ENCODE peak calls at places on chromosomes 13 and 19, in ten cellular contexts. One of them, this sample, is unnamed.

GRCh38 chr19:10864538-10864899 is 6.8 kb upstream of the CARM1 start:
- DNase-seq in WERI-Rb-1: peak; percentile 87
- DNase-seq in foreskin fibroblast: peak; percentile 90
- DNase-seq in thoracic aorta: peak; percentile 45
- DNase-seq in OCI-LY7: peak; percentile 85
- DNase-seq in dorsolateral prefrontal cortex: peak; percentile 85
- DNase-seq in cardiac muscle cell: peak; percentile 85
- DNase-seq in left ventricle myocardium inferior: peak; percentile 85
- DNase-seq in nephron progenitor cell: peak; percentile 91
- DNase-seq in PC-9: peak; percentile 78
- DNase-seq in this sample: peak; percentile 66

GRCh38 chr19:6705931-6706632 is 14.4 kb downstream of the C3 start:
- DNase-seq in nephron progenitor cell: no peak
- DNase-seq in thoracic aorta: no peak
- DNase-seq in foreskin fibroblast: no peak
- DNase-seq in WERI-Rb-1: no peak
- DNase-seq in OCI-LY7: no peak
- DNase-seq in dorsolateral prefrontal cortex: no peak
- DNase-seq in PC-9: no peak
- DNase-seq in left ventricle myocardium inferior: no peak
- DNase-seq in cardiac muscle cell: no peak
- DNase-seq in this sample: no peak

GRCh38 chr13:30744056-30744684 is 8.8 kb downstream of the ALOX5AP start:
- DNase-seq in PC-9: peak; percentile 44
- DNase-seq in nephron progenitor cell: no peak
- DNase-seq in cardiac muscle cell: no peak
- DNase-seq in dorsolateral prefrontal cortex: no peak
- DNase-seq in WERI-Rb-1: no peak
- DNase-seq in left ventricle myocardium inferior: no peak
- DNase-seq in thoracic aorta: no peak
- DNase-seq in OCI-LY7: peak; percentile 34
- DNase-seq in foreskin fibroblast: peak; percentile 41
- DNase-seq in this sample: no peak

GRCh38 chr13:106246817-106247216 is 288.6 kb downstream of the EFNB2 start:
- DNase-seq in thoracic aorta: no peak
- DNase-seq in dorsolateral prefrontal cortex: no peak
- DNase-seq in left ventricle myocardium inferior: no peak
- DNase-seq in WERI-Rb-1: no peak
- DNase-seq in foreskin fibroblast: no peak
- DNase-seq in OCI-LY7: no peak
- DNase-seq in cardiac muscle cell: no peak
- DNase-seq in PC-9: no peak
- DNase-seq in nephron progenitor cell: no peak
- DNase-seq in this sample: no peak

GRCh38 chr19:728011-728410 is 19.3 kb downstream of the PALM start:
- DNase-seq in WERI-Rb-1: no peak
- DNase-seq in dorsolateral prefrontal cortex: no peak
- DNase-seq in left ventricle myocardium inferior: peak; percentile 87
- DNase-seq in nephron progenitor cell: no peak
- DNase-seq in PC-9: no peak
- DNase-seq in foreskin fibroblast: peak; percentile 76
- DNase-seq in thoracic aorta: no peak
- DNase-seq in cardiac muscle cell: no peak
- DNase-seq in OCI-LY7: no peak
- DNase-seq in this sample: no peak

GRCh38 chr13:109746364-109746763 is 40.0 kb downstream of the IRS2 start:
- DNase-seq in foreskin fibroblast: no peak
- DNase-seq in left ventricle myocardium inferior: no peak
- DNase-seq in OCI-LY7: no peak
- DNase-seq in nephron progenitor cell: no peak
- DNase-seq in PC-9: no peak
- DNase-seq in dorsolateral prefrontal cortex: no peak
- DNase-seq in thoracic aorta: no peak
- DNase-seq in cardiac muscle cell: no peak
- DNase-seq in WERI-Rb-1: no peak
- DNase-seq in this sample: no peak

GRCh38 chr19:18479964-18480723 is 41.7 kb downstream of the ELL start:
- DNase-seq in foreskin fibroblast: peak; percentile 67
- DNase-seq in nephron progenitor cell: no peak
- DNase-seq in PC-9: no peak
- DNase-seq in cardiac muscle cell: no peak
- DNase-seq in WERI-Rb-1: peak; percentile 33
- DNase-seq in left ventricle myocardium inferior: peak; percentile 70
- DNase-seq in OCI-LY7: no peak
- DNase-seq in thoracic aorta: peak; percentile 40
- DNase-seq in dorsolateral prefrontal cortex: no peak
- DNase-seq in this sample: peak; percentile 70

GRCh38 chr19:6580313-6580712 is 10.6 kb downstream of the CD70 start:
- DNase-seq in left ventricle myocardium inferior: no peak
- DNase-seq in dorsolateral prefrontal cortex: no peak
- DNase-seq in nephron progenitor cell: no peak
- DNase-seq in thoracic aorta: no peak
- DNase-seq in WERI-Rb-1: no peak
- DNase-seq in cardiac muscle cell: no peak
- DNase-seq in PC-9: peak; percentile 55
- DNase-seq in OCI-LY7: no peak
- DNase-seq in foreskin fibroblast: no peak
- DNase-seq in this sample: peak; percentile 64

GRCh38 chr19:55113570-55114039 is 3.8 kb downstream of the PPP1R12C start:
- DNase-seq in left ventricle myocardium inferior: peak; percentile 93
- DNase-seq in OCI-LY7: peak; percentile 60
- DNase-seq in foreskin fibroblast: peak; percentile 96
- DNase-seq in nephron progenitor cell: peak; percentile 82
- DNase-seq in WERI-Rb-1: peak; percentile 72
- DNase-seq in dorsolateral prefrontal cortex: no peak
- DNase-seq in thoracic aorta: peak; percentile 92
- DNase-seq in cardiac muscle cell: peak; percentile 83
- DNase-seq in PC-9: no peak
- DNase-seq in this sample: peak; percentile 93

GRCh38 chr13:97268772-97269171 is 46.6 kb downstream of the MBNL2 start:
- DNase-seq in OCI-LY7: no peak
- DNase-seq in thoracic aorta: no peak
- DNase-seq in WERI-Rb-1: no peak
- DNase-seq in dorsolateral prefrontal cortex: no peak
- DNase-seq in nephron progenitor cell: no peak
- DNase-seq in left ventricle myocardium inferior: no peak
- DNase-seq in foreskin fibroblast: no peak
- DNase-seq in cardiac muscle cell: no peak
- DNase-seq in PC-9: no peak
- DNase-seq in this sample: no peak

GRCh38 chr13:98965325-98965724 is 12.5 kb downstream of the DOCK9 start:
- DNase-seq in dorsolateral prefrontal cortex: no peak
- DNase-seq in nephron progenitor cell: no peak
- DNase-seq in WERI-Rb-1: no peak
- DNase-seq in OCI-LY7: no peak
- DNase-seq in PC-9: no peak
- DNase-seq in left ventricle myocardium inferior: no peak
- DNase-seq in cardiac muscle cell: no peak
- DNase-seq in thoracic aorta: no peak
- DNase-seq in foreskin fibroblast: no peak
- DNase-seq in this sample: no peak

GRCh38 chr13:85405316-85405897 is 393.8 kb downstream of the SLITRK6 start:
- DNase-seq in foreskin fibroblast: no peak
- DNase-seq in cardiac muscle cell: no peak
- DNase-seq in PC-9: no peak
- DNase-seq in left ventricle myocardium inferior: no peak
- DNase-seq in dorsolateral prefrontal cortex: peak; percentile 44
- DNase-seq in thoracic aorta: no peak
- DNase-seq in WERI-Rb-1: no peak
- DNase-seq in nephron progenitor cell: no peak
- DNase-seq in OCI-LY7: no peak
- DNase-seq in this sample: no peak

GRCh38 chr13:21767032-21767431 is 96.2 kb downstream of the FGF9 start:
- DNase-seq in OCI-LY7: no peak
- DNase-seq in PC-9: no peak
- DNase-seq in left ventricle myocardium inferior: no peak
- DNase-seq in dorsolateral prefrontal cortex: no peak
- DNase-seq in WERI-Rb-1: no peak
- DNase-seq in foreskin fibroblast: no peak
- DNase-seq in thoracic aorta: no peak
- DNase-seq in nephron progenitor cell: no peak
- DNase-seq in cardiac muscle cell: no peak
- DNase-seq in this sample: no peak

GRCh38 chr13:112954488-112955270 is 14.3 kb upstream of the MCF2L start:
- DNase-seq in cardiac muscle cell: no peak
- DNase-seq in thoracic aorta: no peak
- DNase-seq in OCI-LY7: no peak
- DNase-seq in left ventricle myocardium inferior: no peak
- DNase-seq in dorsolateral prefrontal cortex: no peak
- DNase-seq in WERI-Rb-1: no peak
- DNase-seq in PC-9: no peak
- DNase-seq in nephron progenitor cell: no peak
- DNase-seq in foreskin fibroblast: no peak
- DNase-seq in this sample: no peak

GRCh38 chr13:44219808-44220544 is 153.6 kb upstream of the SERP2 start:
- DNase-seq in nephron progenitor cell: no peak
- DNase-seq in foreskin fibroblast: peak; percentile 61
- DNase-seq in left ventricle myocardium inferior: no peak
- DNase-seq in thoracic aorta: no peak
- DNase-seq in cardiac muscle cell: no peak
- DNase-seq in OCI-LY7: no peak
- DNase-seq in WERI-Rb-1: no peak
- DNase-seq in PC-9: no peak
- DNase-seq in dorsolateral prefrontal cortex: no peak
- DNase-seq in this sample: peak; percentile 38

GRCh38 chr19:12949363-12950284 is 4.0 kb downstream of the RAD23A start:
- DNase-seq in nephron progenitor cell: no peak
- DNase-seq in OCI-LY7: no peak
- DNase-seq in WERI-Rb-1: no peak
- DNase-seq in dorsolateral prefrontal cortex: no peak
- DNase-seq in thoracic aorta: no peak
- DNase-seq in foreskin fibroblast: peak; percentile 39
- DNase-seq in left ventricle myocardium inferior: no peak
- DNase-seq in cardiac muscle cell: no peak
- DNase-seq in PC-9: no peak
- DNase-seq in this sample: no peak

GRCh38 chr19:1090731-1091543 is 4.2 kb downstream of the POLR2E start:
- DNase-seq in WERI-Rb-1: no peak
- DNase-seq in cardiac muscle cell: no peak
- DNase-seq in left ventricle myocardium inferior: no peak
- DNase-seq in foreskin fibroblast: no peak
- DNase-seq in thoracic aorta: no peak
- DNase-seq in OCI-LY7: no peak
- DNase-seq in dorsolateral prefrontal cortex: no peak
- DNase-seq in PC-9: no peak
- DNase-seq in nephron progenitor cell: no peak
- DNase-seq in this sample: no peak

GRCh38 chr13:24275041-24275440 is 34.3 kb upstream of the C1QTNF9 start:
- DNase-seq in PC-9: no peak
- DNase-seq in cardiac muscle cell: no peak
- DNase-seq in nephron progenitor cell: no peak
- DNase-seq in thoracic aorta: no peak
- DNase-seq in dorsolateral prefrontal cortex: no peak
- DNase-seq in foreskin fibroblast: no peak
- DNase-seq in left ventricle myocardium inferior: no peak
- DNase-seq in OCI-LY7: no peak
- DNase-seq in WERI-Rb-1: no peak
- DNase-seq in this sample: no peak
- TF ChIP-seq CTCF in PC-9: no peak
- TF ChIP-seq CTCF in cardiac muscle cell: peak; percentile 14
- TF ChIP-seq CTCF in nephron progenitor cell: no peak
- TF ChIP-seq CTCF in thoracic aorta: no peak
- TF ChIP-seq CTCF in dorsolateral prefrontal cortex: no peak
- TF ChIP-seq CTCF in foreskin fibroblast: no peak
- TF ChIP-seq CTCF in left ventricle myocardium inferior: no peak
- TF ChIP-seq CTCF in OCI-LY7: no peak
- TF ChIP-seq CTCF in WERI-Rb-1: no peak
- TF ChIP-seq CTCF in this sample: peak; percentile 9

GRCh38 chr19:15524781-15525180 is 16.5 kb downstream of the CYP4F22 start:
- DNase-seq in OCI-LY7: no peak
- DNase-seq in cardiac muscle cell: no peak
- DNase-seq in foreskin fibroblast: no peak
- DNase-seq in dorsolateral prefrontal cortex: no peak
- DNase-seq in left ventricle myocardium inferior: no peak
- DNase-seq in WERI-Rb-1: no peak
- DNase-seq in nephron progenitor cell: no peak
- DNase-seq in thoracic aorta: no peak
- DNase-seq in PC-9: no peak
- DNase-seq in this sample: no peak
- TF ChIP-seq CTCF in OCI-LY7: no peak
- TF ChIP-seq CTCF in cardiac muscle cell: no peak
- TF ChIP-seq CTCF in foreskin fibroblast: no peak
- TF ChIP-seq CTCF in dorsolateral prefrontal cortex: no peak
- TF ChIP-seq CTCF in left ventricle myocardium inferior: no peak
- TF ChIP-seq CTCF in WERI-Rb-1: no peak
- TF ChIP-seq CTCF in nephron progenitor cell: no peak
- TF ChIP-seq CTCF in thoracic aorta: no peak
- TF ChIP-seq CTCF in PC-9: no peak
- TF ChIP-seq CTCF in this sample: no peak

GRCh38 chr19:40798223-40798996 is 581 bp upstream of the EGLN2 start:
- DNase-seq in PC-9: peak; percentile 100
- DNase-seq in nephron progenitor cell: peak; percentile 100
- DNase-seq in dorsolateral prefrontal cortex: peak; percentile 100
- DNase-seq in left ventricle myocardium inferior: peak; percentile 100
- DNase-seq in foreskin fibroblast: peak; percentile 100
- DNase-seq in WERI-Rb-1: peak; percentile 100
- DNase-seq in thoracic aorta: peak; percentile 100
- DNase-seq in cardiac muscle cell: peak; percentile 100
- DNase-seq in OCI-LY7: peak; percentile 100
- DNase-seq in this sample: peak; percentile 98
- TF ChIP-seq CTCF in PC-9: peak; percentile 60
- TF ChIP-seq CTCF in nephron progenitor cell: no peak
- TF ChIP-seq CTCF in dorsolateral prefrontal cortex: peak; percentile 39
- TF ChIP-seq CTCF in left ventricle myocardium inferior: peak; percentile 57
- TF ChIP-seq CTCF in foreskin fibroblast: peak; percentile 37
- TF ChIP-seq CTCF in WERI-Rb-1: peak; percentile 66
- TF ChIP-seq CTCF in thoracic aorta: peak; percentile 5
- TF ChIP-seq CTCF in cardiac muscle cell: peak; percentile 53
- TF ChIP-seq CTCF in OCI-LY7: peak; percentile 63
- TF ChIP-seq CTCF in this sample: peak; percentile 54

GRCh38 chr19:30170081-30170480 is 202.1 kb upstream of the ZNF536 start:
- DNase-seq in OCI-LY7: no peak
- DNase-seq in foreskin fibroblast: no peak
- DNase-seq in cardiac muscle cell: no peak
- DNase-seq in dorsolateral prefrontal cortex: no peak
- DNase-seq in left ventricle myocardium inferior: no peak
- DNase-seq in thoracic aorta: no peak
- DNase-seq in nephron progenitor cell: no peak
- DNase-seq in PC-9: no peak
- DNase-seq in WERI-Rb-1: no peak
- DNase-seq in this sample: no peak

GRCh38 chr19:30168760-30169159 is 203.4 kb upstream of the ZNF536 start:
- DNase-seq in nephron progenitor cell: no peak
- DNase-seq in left ventricle myocardium inferior: no peak
- DNase-seq in foreskin fibroblast: no peak
- DNase-seq in OCI-LY7: no peak
- DNase-seq in PC-9: no peak
- DNase-seq in thoracic aorta: no peak
- DNase-seq in cardiac muscle cell: no peak
- DNase-seq in WERI-Rb-1: no peak
- DNase-seq in dorsolateral prefrontal cortex: no peak
- DNase-seq in this sample: no peak

GRCh38 chr19:30169196-30169900 is 202.8 kb upstream of the ZNF536 start:
- DNase-seq in WERI-Rb-1: no peak
- DNase-seq in dorsolateral prefrontal cortex: no peak
- DNase-seq in nephron progenitor cell: no peak
- DNase-seq in foreskin fibroblast: no peak
- DNase-seq in PC-9: no peak
- DNase-seq in cardiac muscle cell: no peak
- DNase-seq in thoracic aorta: no peak
- DNase-seq in OCI-LY7: no peak
- DNase-seq in left ventricle myocardium inferior: no peak
- DNase-seq in this sample: no peak

GRCh38 chr19:30167206-30167903 is 204.8 kb upstream of the ZNF536 start:
- DNase-seq in dorsolateral prefrontal cortex: no peak
- DNase-seq in foreskin fibroblast: no peak
- DNase-seq in WERI-Rb-1: no peak
- DNase-seq in left ventricle myocardium inferior: no peak
- DNase-seq in OCI-LY7: no peak
- DNase-seq in nephron progenitor cell: no peak
- DNase-seq in thoracic aorta: no peak
- DNase-seq in PC-9: no peak
- DNase-seq in cardiac muscle cell: no peak
- DNase-seq in this sample: no peak

GRCh38 chr19:30167976-30168635 is 204.1 kb upstream of the ZNF536 start:
- DNase-seq in OCI-LY7: no peak
- DNase-seq in left ventricle myocardium inferior: no peak
- DNase-seq in nephron progenitor cell: no peak
- DNase-seq in WERI-Rb-1: no peak
- DNase-seq in cardiac muscle cell: no peak
- DNase-seq in PC-9: no peak
- DNase-seq in thoracic aorta: no peak
- DNase-seq in foreskin fibroblast: no peak
- DNase-seq in dorsolateral prefrontal cortex: no peak
- DNase-seq in this sample: no peak
- TF ChIP-seq CTCF in OCI-LY7: no peak
- TF ChIP-seq CTCF in left ventricle myocardium inferior: no peak
- TF ChIP-seq CTCF in nephron progenitor cell: no peak
- TF ChIP-seq CTCF in WERI-Rb-1: no peak
- TF ChIP-seq CTCF in cardiac muscle cell: no peak
- TF ChIP-seq CTCF in PC-9: no peak
- TF ChIP-seq CTCF in thoracic aorta: no peak
- TF ChIP-seq CTCF in foreskin fibroblast: no peak
- TF ChIP-seq CTCF in dorsolateral prefrontal cortex: no peak
- TF ChIP-seq CTCF in this sample: no peak

This sample was measured in HFFc6.